ENCODE peak calls at places on chromosomes 2 and 18, in four cellular contexts. Z is mesothelial cell of epicardium; C is activated CD4-positive, alpha-beta T cell treated with anti-CD3 and anti-CD28 coated beads for 24 hours; N is HFF-Myc. A is an unnamed sample.

GRCh38 chr18:71994273-71994672 is 549.9 kb downstream of the CBLN2 start:
- DNase-seq in Z (no peak), C (no peak), N (no peak), A (no peak)

GRCh38 chr2:216596986-216597509 is 36.2 kb upstream of the IGFBP2 start:
- DNase-seq in Z (no peak), C (no peak), N (no peak), A (no peak)

GRCh38 chr2:105789745-105790466 is 45.2 kb downstream of the NCK2 start:
- DNase-seq in Z (no peak), C (no peak), N (no peak), A (no peak)

GRCh38 chr2:109607766-109608165 is 6.0 kb downstream of the SEPTIN10 start:
- DNase-seq in Z (no peak), C (no peak), N (no peak), A (no peak)

GRCh38 chr18:75478996-75479870 is 51.7 kb upstream of the SMIM21 start:
- DNase-seq in Z (no peak), C (no peak), N (peak), A (no peak)

GRCh38 chr18:74456409-74457042 is 582 bp downstream of the DIPK1C start:
- DNase-seq in Z (no peak), C (no peak), N (no peak), A (peak)

GRCh38 chr2:108145551-108145950 is 94.2 kb upstream of the SULT1C3 start:
- DNase-seq in Z (no peak), C (no peak), N (no peak), A (no peak)

GRCh38 chr2:80579756-80580155 is 275.2 kb upstream of the LRRTM1 start:
- DNase-seq in Z (no peak), C (no peak), N (no peak), A (no peak)

GRCh38 chr18:10476430-10476829 is 22.0 kb downstream of the APCDD1 start:
- DNase-seq in Z (no peak), C (no peak), N (peak), A (no peak)

GRCh38 chr18:76592096-76592495 is 97.1 kb upstream of the ZNF516 start:
- DNase-seq in Z (no peak), C (no peak), N (no peak), A (no peak)

GRCh38 chr18:23812566-23813440 is 123.5 kb downstream of the LAMA3 start:
- DNase-seq in Z (no peak), C (no peak), N (no peak), A (no peak)

GRCh38 chr18:21597616-21598015 is 2.9 kb downstream of the ESCO1 start:
- DNase-seq in Z (no peak), C (no peak), N (no peak), A (no peak)

A was measured in H1.